ENCODE peak calls at places on chromosome X, in four cellular contexts. One of them, this sample, is unnamed.

GRCh38 chrX:147911192-147912022 is at the start of gene FMR1:
- DNase-seq in choroid plexus epithelial cell: peak
- DNase-seq in NCI-H2171 treated with DMSO at 0.1 percent for 48 hours: peak
- DNase-seq in HTR-8/SVneo: peak
- DNase-seq in this sample: peak

GRCh38 chrX:47579537-47579936 is 2.7 kb upstream of the TIMP1 start:
- DNase-seq in choroid plexus epithelial cell: peak
- DNase-seq in NCI-H2171 treated with DMSO at 0.1 percent for 48 hours: no peak
- DNase-seq in HTR-8/SVneo: no peak
- DNase-seq in this sample: no peak

GRCh38 chrX:109843963-109844751 is 111.1 kb upstream of the ACSL4 start:
- DNase-seq in choroid plexus epithelial cell: no peak
- DNase-seq in NCI-H2171 treated with DMSO at 0.1 percent for 48 hours: peak
- DNase-seq in HTR-8/SVneo: no peak
- DNase-seq in this sample: no peak

GRCh38 chrX:37331546-37331945 is 17.6 kb upstream of the PRRG1 start:
- DNase-seq in HTR-8/SVneo: no peak
- DNase-seq in choroid plexus epithelial cell: no peak
- DNase-seq in NCI-H2171 treated with DMSO at 0.1 percent for 48 hours: no peak
- DNase-seq in this sample: no peak

GRCh38 chrX:48890934-48891401 is 6.6 kb downstream of the TIMM17B start:
- DNase-seq in choroid plexus epithelial cell: no peak
- DNase-seq in NCI-H2171 treated with DMSO at 0.1 percent for 48 hours: no peak
- DNase-seq in HTR-8/SVneo: no peak
- DNase-seq in this sample: no peak

GRCh38 chrX:121958886-121959285 is 911.5 kb downstream of the GLUD2 start:
- DNase-seq in choroid plexus epithelial cell: peak
- DNase-seq in HTR-8/SVneo: no peak
- DNase-seq in NCI-H2171 treated with DMSO at 0.1 percent for 48 hours: no peak
- DNase-seq in this sample: no peak

GRCh38 chrX:129238011-129238410 is 285.3 kb downstream of the SMARCA1 start:
- DNase-seq in choroid plexus epithelial cell: no peak
- DNase-seq in NCI-H2171 treated with DMSO at 0.1 percent for 48 hours: no peak
- DNase-seq in HTR-8/SVneo: no peak
- DNase-seq in this sample: no peak

GRCh38 chrX:2841511-2841910 is 12.8 kb downstream of the GYG2 start:
- DNase-seq in choroid plexus epithelial cell: peak
- DNase-seq in NCI-H2171 treated with DMSO at 0.1 percent for 48 hours: no peak
- DNase-seq in HTR-8/SVneo: no peak
- DNase-seq in this sample: no peak